ENCODE peak calls at places on chromosomes 16 and 17, in four cellular contexts. P is GM23248, T is NCI-H1105, U is epithelial cell of esophagus. H is an unnamed sample.

GRCh38 chr17:1999557-2000251 is 25.4 kb downstream of the RTN4RL1 start:
- DNase-seq in P (peak; percentile 30), T (no peak), U (peak; percentile 42), H (no peak)

GRCh38 chr17:37339321-37339720 is 36.5 kb upstream of the C17orf78 start:
- DNase-seq in P (no peak), T (no peak), U (no peak), H (no peak)

GRCh38 chr17:50364715-50365114 is 8.3 kb downstream of the MRPL27 start:
- DNase-seq in P (peak; percentile 77), T (no peak), U (peak; percentile 69), H (no peak)

GRCh38 chr16:50667497-50668367 is 13.4 kb downstream of the SNX20 start:
- DNase-seq in P (no peak), T (no peak), U (peak; percentile 32), H (no peak)

GRCh38 chr16:82846806-82847205 is 220.0 kb downstream of the CDH13 start:
- DNase-seq in P (peak; percentile 24), T (no peak), U (peak; percentile 53), H (no peak)

GRCh38 chr17:35774499-35774898 is 13.8 kb downstream of the C17orf50 start:
- DNase-seq in P (peak; percentile 41), T (no peak), U (no peak), H (no peak)

GRCh38 chr17:6701719-6702118 is 11.4 kb downstream of the SLC13A5 start:
- DNase-seq in P (peak; percentile 64), T (no peak), U (peak; percentile 43), H (no peak)

GRCh38 chr17:38636054-38636453 is 30.3 kb upstream of the SRCIN1 start:
- DNase-seq in P (no peak), T (no peak), U (no peak), H (no peak)

GRCh38 chr17:53217311-53217710 is 605.4 kb upstream of the KIF2B start:
- DNase-seq in P (no peak), T (no peak), U (no peak), H (no peak)

GRCh38 chr16:82882982-82883863 is 256.5 kb downstream of the CDH13 start:
- DNase-seq in P (no peak), T (no peak), U (no peak), H (no peak)

GRCh38 chr16:74438492-74438979 is 17.3 kb upstream of the CLEC18B start:
- DNase-seq in P (no peak), T (no peak), U (no peak), H (no peak)

GRCh38 chr16:85188822-85189672 is 76.8 kb upstream of the CIBAR2 start:
- DNase-seq in P (no peak), T (no peak), U (no peak), H (no peak)

GRCh38 chr17:44623070-44623725 is 33.1 kb upstream of the MEIOC start:
- DNase-seq in P (no peak), T (no peak), U (no peak), H (no peak)

GRCh38 chr16:84687715-84688114 is 12.1 kb upstream of the USP10 start:
- DNase-seq in P (peak; percentile 95), T (no peak), U (peak; percentile 92), H (peak; percentile 14)

GRCh38 chr17:61407211-61407911 is 7.7 kb downstream of the TBX2 start:
- DNase-seq in P (no peak), T (no peak), U (no peak), H (no peak)

GRCh38 chr16:85757341-85757822 is 6.5 kb upstream of the C16orf74 start:
- DNase-seq in P (peak; percentile 50), T (no peak), U (peak; percentile 68), H (peak; percentile 23)

GRCh38 chr17:51263001-51263400 is 2.7 kb downstream of the UTP18 start:
- DNase-seq in P (peak; percentile 62), T (no peak), U (peak; percentile 63), H (no peak)

GRCh38 chr17:6989779-6990178 is 6.1 kb upstream of the ALOX12 start:
- DNase-seq in P (no peak), T (no peak), U (peak; percentile 54), H (no peak)

GRCh38 chr16:72921620-72922019 is 126.3 kb downstream of the ZFHX3 start:
- DNase-seq in P (peak; percentile 36), T (no peak), U (no peak), H (no peak)

GRCh38 chr17:43070872-43071271 is 45.8 kb downstream of the RND2 start:
- DNase-seq in P (no peak), T (no peak), U (no peak), H (no peak)

GRCh38 chr17:63843387-63844292 is 1.2 kb upstream of the SMARCD2 start:
- DNase-seq in P (peak; percentile 85), T (no peak), U (no peak), H (no peak)

GRCh38 chr17:59542960-59543635 is 22.3 kb upstream of the DHX40 start:
- DNase-seq in P (no peak), T (no peak), U (no peak), H (no peak)

GRCh38 chr16:49469930-49470451 is 96.4 kb downstream of the C16orf78 start:
- DNase-seq in P (no peak), T (no peak), U (no peak), H (no peak)

GRCh38 chr17:57649731-57650484 is 95.2 kb downstream of the CCDC182 start:
- DNase-seq in P (peak; percentile 22), T (no peak), U (peak; percentile 31), H (no peak)

GRCh38 chr16:1975432-1976215 is 3.8 kb downstream of the TBL3 start:
- DNase-seq in P (no peak), T (no peak), U (no peak), H (no peak)

GRCh38 chr16:69112285-69113129 is 7.1 kb downstream of the HAS3 start:
- DNase-seq in P (peak; percentile 59), T (no peak), U (peak; percentile 52), H (peak; percentile 32)

GRCh38 chr16:87702325-87702811 is 63.4 kb downstream of the KLHDC4 start:
- DNase-seq in P (peak; percentile 30), T (no peak), U (no peak), H (no peak)

GRCh38 chr17:63682441-63682840 is 17.5 kb downstream of the LIMD2 start:
- DNase-seq in P (no peak), T (no peak), U (no peak), H (no peak)

GRCh38 chr16:27704252-27704651 is 154.3 kb downstream of the KATNIP start:
- DNase-seq in P (no peak), T (no peak), U (no peak), H (no peak)

GRCh38 chr17:79532107-79532790 is 78.6 kb downstream of the RBFOX3 start:
- DNase-seq in P (no peak), T (no peak), U (no peak), H (no peak)

H was measured in SW480.